ENCODE peak calls at places on chromosomes 7 and 10, in nine cellular contexts. L is breast epithelium, O is right lobe of liver, Y is fibroblast of lung, Q is Peyer's patch, F is heart left ventricle, R is GM23248, S is endodermal cell, V is left ventricle myocardium inferior. X is an unnamed sample. For H3K36me3 and H3K4me1, the result is how much of the 10 kb centered on the place peaks cover.

GRCh38 chr7:120919466-120919865 is 31.1 kb upstream of the ING3 start:
- DNase-seq in L (no peak), O (no peak), Y (no peak), Q (no peak), F (no peak), R (no peak), S (no peak), V (no peak), X (no peak)

GRCh38 chr10:44857363-44858016 is 53.6 kb upstream of the TMEM72 start:
- DNase-seq in L (no peak), O (peak), Y (peak), Q (peak), F (peak), R (peak), S (peak), V (peak), X (no peak)

GRCh38 chr7:46716926-46717325 is 795.9 kb upstream of the IGFBP3 start:
- DNase-seq in L (no peak), O (no peak), Y (peak), Q (no peak), F (no peak), R (no peak), S (no peak), V (no peak), X (no peak)

GRCh38 chr10:15462253-15462885 is 91.3 kb upstream of the FAM171A1 start:
- DNase-seq in L (no peak), O (no peak), Y (no peak), Q (no peak), F (no peak), R (peak), S (no peak), V (no peak), X (no peak)

GRCh38 chr10:103595933-103596726 is 102.6 kb downstream of the NEURL1 start:
- DNase-seq in L (no peak), O (no peak), Y (no peak), Q (no peak), F (peak), R (peak), S (no peak), V (no peak), X (no peak)

GRCh38 chr7:50742401-50742800 is 40.3 kb downstream of the GRB10 start:
- DNase-seq in L (no peak), O (no peak), Y (no peak), Q (no peak), F (no peak), R (no peak), S (no peak), V (no peak), X (no peak)

GRCh38 chr10:70505908-70506307 is 27.3 kb downstream of the PALD1 start:
- DNase-seq in L (no peak), O (no peak), Y (no peak), Q (no peak), F (no peak), R (no peak), S (no peak), V (no peak), X (no peak)

GRCh38 chr7:13990319-13990983 is 985 bp upstream of the ETV1 start:
- DNase-seq in L (peak), O (peak), Y (peak), Q (peak), F (peak), R (peak), S (peak), V (peak), X (peak)

GRCh38 chr7:105037319-105037718 is 23.3 kb downstream of the KMT2E start:
- DNase-seq in L (no peak), O (no peak), Y (no peak), Q (no peak), F (no peak), R (no peak), S (no peak), V (no peak), X (no peak)

GRCh38 chr10:100567249-100567648 is 31.5 kb downstream of the HIF1AN start:
- DNase-seq in L (no peak), O (no peak), Y (no peak), Q (peak), F (no peak), R (peak), S (peak), V (no peak), X (no peak)

GRCh38 chr10:106107711-106108110 is 1056.8 kb downstream of the SORCS1 start:
- DNase-seq in L (no peak), O (no peak), Y (no peak), Q (no peak), F (no peak), R (peak), S (no peak), V (no peak), X (no peak)

GRCh38 chr10:29734640-29734979 is 99.8 kb upstream of the SVIL start:
- DNase-seq in L (no peak), O (no peak), Y (peak), Q (no peak), F (no peak), R (no peak), S (peak), V (no peak), X (no peak)

GRCh38 chr10:72027498-72027897 is 60.9 kb downstream of the SPOCK2 start:
- DNase-seq in L (no peak), O (no peak), Y (peak), Q (peak), F (no peak), R (no peak), S (no peak), V (no peak), X (no peak)

GRCh38 chr10:29710128-29710527 is 75.4 kb upstream of the SVIL start:
- DNase-seq in L (no peak), O (no peak), Y (no peak), Q (no peak), F (no peak), R (no peak), S (no peak), V (no peak), X (no peak)

DNA sequence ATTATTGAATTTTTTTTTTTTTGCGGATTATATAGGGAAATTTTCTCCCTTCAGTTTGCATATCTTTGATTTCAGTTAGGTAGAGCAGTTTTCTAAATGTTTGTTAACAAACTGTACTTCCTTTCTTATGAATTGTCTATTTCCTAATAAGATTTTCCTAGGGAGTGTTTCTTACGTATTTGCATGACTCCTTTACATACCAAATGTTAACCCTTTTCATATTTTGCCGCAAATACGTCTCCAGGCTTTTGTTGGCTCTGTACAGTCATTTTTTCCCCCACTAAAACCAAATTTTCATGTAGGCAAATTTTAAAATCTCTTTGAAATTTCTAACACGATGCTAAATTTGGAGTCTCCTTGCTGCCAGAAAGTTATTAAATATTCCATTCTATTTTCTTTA is 1.9 kb upstream of the FRAT2 start:
- DNase-seq in L (no peak), O (no peak), Y (no peak), Q (no peak), F (no peak), R (peak), S (no peak), V (no peak), X (no peak)
- H3K4me3 ChIP-seq in L (no peak), O (no peak), Y (no peak), Q (no peak), F (no peak), R (no peak), S (peak), V (no peak), X (no peak)

GRCh38 chr7:128839751-128840177 is 9.6 kb downstream of the FLNC start:
- DNase-seq in L (no peak), O (no peak), Y (no peak), Q (no peak), F (peak), R (no peak), S (no peak), V (no peak), X (no peak)

GRCh38 chr7:128837521-128837921 is 7.3 kb downstream of the FLNC start:
- DNase-seq in L (no peak), O (no peak), Y (no peak), Q (no peak), F (no peak), R (no peak), S (no peak), V (no peak), X (no peak)

GRCh38 chr7:128840326-128841170 is 10.3 kb downstream of the FLNC start:
- DNase-seq in L (no peak), O (no peak), Y (no peak), Q (no peak), F (peak), R (no peak), S (no peak), V (peak), X (no peak)

GRCh38 chr7:128838109-128838779 is 8.0 kb downstream of the FLNC start:
- DNase-seq in L (no peak), O (no peak), Y (no peak), Q (no peak), F (peak), R (no peak), S (no peak), V (peak), X (no peak)

DNA sequence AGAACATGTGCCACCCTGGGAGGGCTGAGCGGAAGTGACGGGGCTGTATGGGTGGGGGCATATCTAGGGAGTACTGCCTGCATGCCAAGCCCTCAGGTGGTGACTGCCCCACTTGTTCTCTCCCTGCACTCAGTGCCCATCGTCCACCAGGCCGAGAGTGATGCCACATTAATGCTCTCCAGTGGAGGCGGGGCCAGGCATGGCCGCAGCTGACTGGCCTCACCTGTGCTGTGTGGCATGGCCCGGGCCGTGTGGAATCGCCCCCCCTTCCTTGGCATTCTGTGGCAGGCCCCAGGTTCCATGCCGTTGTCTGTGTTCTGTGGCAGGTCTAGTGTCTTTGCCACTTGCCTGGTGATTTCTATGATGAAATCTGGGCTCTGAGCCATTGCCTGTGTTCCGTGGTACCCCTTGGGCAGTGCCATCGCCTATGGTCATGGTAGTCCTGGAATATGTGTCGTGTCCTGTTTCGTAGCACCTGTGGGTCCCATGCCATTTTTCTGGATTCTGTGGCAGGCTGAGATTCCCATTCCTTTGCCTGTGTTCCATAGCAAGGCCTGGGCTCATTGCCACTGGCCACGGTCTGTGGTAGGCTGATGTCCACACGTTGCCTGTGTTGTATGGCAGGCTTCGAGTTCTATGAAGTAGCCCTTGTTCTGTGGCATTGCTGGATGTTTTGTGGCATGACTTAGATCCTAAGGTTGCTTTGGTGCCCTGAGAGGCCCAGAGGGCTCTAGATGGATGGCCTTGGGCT is 8.9 kb downstream of the FLNC start:
- DNase-seq in L (no peak), O (no peak), Y (no peak), Q (no peak), F (peak), R (no peak), S (no peak), V (peak), X (no peak)
- H3K36me3 ChIP-seq in L (under half), O (under half), Y (half or more), Q (under half), F (half or more), R (half or more), S (under half), V (half or more), X (half or more)

GRCh38 chr7:22885824-22886255 is 63.2 kb upstream of the TOMM7 start:
- DNase-seq in L (no peak), O (no peak), Y (no peak), Q (no peak), F (no peak), R (no peak), S (no peak), V (no peak), X (no peak)
- H3K4me1 ChIP-seq in L (under half), O (under half), Y (under half), Q (under half), F (under half), R (under half), S (under half), V (under half), X (under half)

GRCh38 chr10:113680172-113681111 is 730 bp downstream of the CASP7 start:
- DNase-seq in L (peak), O (peak), Y (peak), Q (peak), F (peak), R (peak), S (no peak), V (peak), X (peak)
- H3K4me3 ChIP-seq in L (peak), O (peak), Y (peak), Q (peak), F (peak), R (peak), S (peak), V (peak), X (peak)

DNA sequence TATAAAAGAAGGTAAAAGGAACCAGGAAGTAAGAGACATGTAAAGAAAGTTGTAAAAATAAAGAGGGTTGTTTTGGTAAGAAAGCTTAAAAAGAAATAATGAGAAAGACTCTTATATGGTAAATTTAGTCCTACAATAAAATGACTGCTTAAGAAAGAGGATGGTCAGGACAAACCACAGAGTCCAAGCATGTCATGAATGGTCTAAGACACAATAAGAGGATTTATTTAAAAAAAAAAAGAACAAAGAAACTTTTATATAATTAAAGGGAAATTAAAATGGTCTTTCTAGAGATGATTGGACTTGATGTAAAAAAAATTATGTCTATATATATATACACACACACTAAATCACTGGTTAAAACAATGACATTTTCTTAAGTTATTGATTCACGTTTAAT is 18.2 kb downstream of the ATAD1 start:
- DNase-seq in L (no peak), O (no peak), Y (no peak), Q (no peak), F (no peak), R (no peak), S (no peak), V (no peak), X (no peak)
- H3K36me3 ChIP-seq in L (under half), O (under half), Y (under half), Q (under half), F (under half), R (under half), S (half or more), V (under half), X (under half)

DNA sequence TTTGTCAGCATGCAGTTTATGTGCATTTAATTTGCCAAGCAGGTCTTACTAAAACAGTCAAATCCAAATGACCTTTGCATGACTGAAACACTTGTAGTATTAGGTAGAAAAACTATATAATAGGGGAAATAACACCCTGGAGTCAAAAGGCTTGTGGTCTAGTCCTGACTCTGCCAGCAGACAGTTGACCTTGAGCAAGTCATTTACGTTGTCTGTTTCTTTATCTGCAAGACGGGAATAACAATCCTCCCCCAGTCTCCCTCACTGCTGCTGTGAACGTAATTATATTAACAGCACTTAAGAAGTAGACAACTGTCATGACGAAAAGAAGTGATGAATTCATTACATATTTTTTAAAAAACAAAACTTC is 26.1 kb downstream of the CDK6 start:
- DNase-seq in L (no peak), O (no peak), Y (no peak), Q (no peak), F (no peak), R (no peak), S (no peak), V (no peak), X (no peak)
- H3K4me1 ChIP-seq in L (under half), O (under half), Y (under half), Q (under half), F (under half), R (under half), S (under half), V (under half), X (under half)

GRCh38 chr10:88270871-88271713 is 312.0 kb downstream of the RNLS start:
- DNase-seq in L (no peak), O (no peak), Y (no peak), Q (peak), F (peak), R (peak), S (no peak), V (no peak), X (no peak)
- H3K4me3 ChIP-seq in L (no peak), O (no peak), Y (no peak), Q (no peak), F (no peak), R (peak), S (no peak), V (no peak), X (no peak)

GRCh38 chr7:100823534-100823933 is 3.8 kb downstream of the EPHB4 start:
- DNase-seq in L (no peak), O (no peak), Y (no peak), Q (no peak), F (no peak), R (no peak), S (no peak), V (no peak), X (no peak)
- H3K36me3 ChIP-seq in L (under half), O (under half), Y (under half), Q (under half), F (half or more), R (under half), S (half or more), V (half or more), X (under half)

GRCh38 chr7:30023524-30023923 is 3.0 kb downstream of the FKBP14 start:
- DNase-seq in L (no peak), O (no peak), Y (no peak), Q (no peak), F (no peak), R (no peak), S (no peak), V (no peak), X (no peak)
- H3K4me1 ChIP-seq in L (under half), O (under half), Y (under half), Q (under half), F (under half), R (under half), S (under half), V (under half), X (under half)

DNA sequence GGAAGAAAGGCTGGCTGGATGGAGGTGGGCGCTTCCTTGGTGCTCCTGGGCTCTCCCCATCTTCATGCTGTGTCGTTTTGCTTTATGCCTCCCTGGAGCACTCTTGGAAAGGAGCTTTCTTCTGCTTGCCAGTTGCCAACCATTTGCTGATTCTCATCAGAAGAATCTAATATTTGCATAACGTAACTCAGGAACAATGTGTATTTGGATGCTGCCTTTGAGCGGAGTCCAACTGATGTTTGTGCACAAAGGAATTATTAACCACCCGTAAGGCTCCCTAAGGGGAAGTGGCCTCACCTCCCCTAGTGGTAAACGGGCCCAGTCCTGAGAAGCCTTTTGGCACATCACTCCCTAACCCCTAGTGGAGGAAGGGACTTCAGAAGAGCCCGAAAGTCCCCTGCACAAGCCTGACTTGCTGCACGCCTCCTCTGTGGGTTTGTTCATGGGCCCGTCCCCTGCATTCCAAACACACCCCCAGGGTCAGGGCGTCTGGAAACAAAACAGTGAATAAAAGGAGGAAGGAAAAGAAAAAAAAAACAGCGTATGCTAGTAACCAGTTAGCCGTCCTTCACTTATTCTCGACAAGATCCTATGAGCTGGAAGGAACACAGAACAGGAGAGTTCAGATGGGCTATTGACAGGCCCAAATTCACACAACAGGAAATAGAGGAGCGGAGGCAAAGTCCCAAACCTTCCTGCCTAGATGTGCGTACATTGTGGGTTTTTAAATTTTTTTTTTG is 602.2 kb downstream of the LRMDA start:
- DNase-seq in L (peak), O (peak), Y (peak), Q (no peak), F (no peak), R (peak), S (no peak), V (no peak), X (no peak)
- H3K4me3 ChIP-seq in L (no peak), O (peak), Y (no peak), Q (no peak), F (no peak), R (peak), S (no peak), V (no peak), X (peak)